ENCODE peak calls at places on chromosomes 12 and 14, in ten cellular contexts. Z, S, J, V, N, M, F, U, P and W are unnamed samples.

GRCh38 chr14:91509083-91509877 is 830 bp downstream of the PPP4R3A start:
- DNase-seq in Z (peak; percentile 34), S (no peak), J (peak; percentile 31), V (peak; percentile 61), N (no peak), M (peak; percentile 44), F (peak; percentile 32), U (peak; percentile 50), P (peak; percentile 55), W (peak; percentile 78)

GRCh38 chr12:57146092-57146491 is 1.3 kb downstream of the LRP1-AS start:
- DNase-seq in Z (no peak), S (no peak), J (no peak), V (no peak), N (no peak), M (no peak), F (no peak), U (no peak), P (no peak), W (no peak)

GRCh38 chr12:80936353-80936641 is 1.4 kb downstream of the LIN7A start:
- DNase-seq in Z (no peak), S (no peak), J (no peak), V (no peak), N (no peak), M (no peak), F (no peak), U (peak; percentile 46), P (no peak), W (no peak)

GRCh38 chr14:83300454-83301064 is 1766.9 kb upstream of the SEL1L start:
- DNase-seq in Z (no peak), S (no peak), J (peak; percentile 49), V (no peak), N (no peak), M (no peak), F (peak; percentile 21), U (no peak), P (no peak), W (no peak)

GRCh38 chr12:32896438-32897275 is at the start of gene PKP2:
- DNase-seq in Z (peak; percentile 58), S (no peak), J (peak; percentile 36), V (peak; percentile 74), N (no peak), M (peak; percentile 92), F (peak; percentile 98), U (peak; percentile 72), P (peak; percentile 69), W (no peak)

GRCh38 chr12:32964981-32965585 is 68.5 kb upstream of the PKP2 start:
- DNase-seq in Z (no peak), S (no peak), J (no peak), V (no peak), N (no peak), M (no peak), F (no peak), U (no peak), P (no peak), W (no peak)

GRCh38 chr14:57889245-57889644 is 23.4 kb upstream of the SLC35F4 start:
- DNase-seq in Z (peak; percentile 64), S (no peak), J (peak; percentile 3), V (peak; percentile 13), N (peak; percentile 70), M (peak; percentile 66), F (peak; percentile 50), U (peak; percentile 61), P (peak; percentile 79), W (no peak)

GRCh38 chr12:95385246-95385645 is 88.7 kb upstream of the METAP2 start:
- DNase-seq in Z (peak; percentile 17), S (peak; percentile 18), J (no peak), V (peak; percentile 29), N (no peak), M (peak; percentile 40), F (peak; percentile 14), U (peak; percentile 26), P (peak; percentile 27), W (no peak)

GRCh38 chr14:32104803-32105202 is 27.7 kb downstream of the ARHGAP5 start:
- DNase-seq in Z (no peak), S (no peak), J (no peak), V (no peak), N (no peak), M (no peak), F (no peak), U (no peak), P (no peak), W (no peak)

GRCh38 chr12:1422604-1423315 is 171.6 kb downstream of the FBXL14 start:
- DNase-seq in Z (no peak), S (no peak), J (no peak), V (no peak), N (no peak), M (no peak), F (no peak), U (no peak), P (no peak), W (no peak)

GRCh38 chr12:82663893-82664292 is 22.8 kb upstream of the TMTC2 start:
- DNase-seq in Z (no peak), S (no peak), J (no peak), V (no peak), N (no peak), M (no peak), F (no peak), U (no peak), P (no peak), W (no peak)

GRCh38 chr14:89327771-89328212 is 89.2 kb downstream of the FOXN3 start:
- DNase-seq in Z (no peak), S (no peak), J (no peak), V (no peak), N (no peak), M (no peak), F (no peak), U (no peak), P (no peak), W (no peak)

DNA sequence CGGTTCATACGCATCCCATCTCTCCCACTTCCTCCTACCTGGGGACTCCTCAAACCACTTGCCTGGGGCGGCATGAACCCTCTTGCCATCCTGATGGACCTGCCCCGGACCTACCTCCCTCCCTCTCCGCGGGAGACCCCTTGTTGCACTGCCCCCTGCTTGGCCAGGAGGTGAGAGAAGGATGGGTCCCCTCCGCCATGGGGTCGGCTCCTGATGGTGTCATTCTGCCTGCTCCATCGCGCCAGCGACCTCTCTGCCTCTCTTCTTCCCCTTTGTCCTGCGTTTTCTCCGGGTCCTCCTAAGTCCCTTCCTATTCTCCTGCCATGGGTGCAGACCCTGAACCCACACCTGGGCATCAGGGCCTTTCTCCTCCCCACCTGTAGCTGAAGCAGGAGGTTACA is 3.6 kb downstream of the WNT1 start:
- DNase-seq in Z (no peak), S (no peak), J (no peak), V (no peak), N (no peak), M (no peak), F (no peak), U (no peak), P (no peak), W (no peak)
- H3K4me3 ChIP-seq in Z (peak overlapping the region; percentile 59), S (no peak overlapping the region), J (no peak overlapping the region), V (no peak overlapping the region), N (no peak overlapping the region), M (no peak overlapping the region), F (no peak overlapping the region), U (no peak overlapping the region), P (no peak overlapping the region), W (peak overlapping the region; percentile 59)

DNA sequence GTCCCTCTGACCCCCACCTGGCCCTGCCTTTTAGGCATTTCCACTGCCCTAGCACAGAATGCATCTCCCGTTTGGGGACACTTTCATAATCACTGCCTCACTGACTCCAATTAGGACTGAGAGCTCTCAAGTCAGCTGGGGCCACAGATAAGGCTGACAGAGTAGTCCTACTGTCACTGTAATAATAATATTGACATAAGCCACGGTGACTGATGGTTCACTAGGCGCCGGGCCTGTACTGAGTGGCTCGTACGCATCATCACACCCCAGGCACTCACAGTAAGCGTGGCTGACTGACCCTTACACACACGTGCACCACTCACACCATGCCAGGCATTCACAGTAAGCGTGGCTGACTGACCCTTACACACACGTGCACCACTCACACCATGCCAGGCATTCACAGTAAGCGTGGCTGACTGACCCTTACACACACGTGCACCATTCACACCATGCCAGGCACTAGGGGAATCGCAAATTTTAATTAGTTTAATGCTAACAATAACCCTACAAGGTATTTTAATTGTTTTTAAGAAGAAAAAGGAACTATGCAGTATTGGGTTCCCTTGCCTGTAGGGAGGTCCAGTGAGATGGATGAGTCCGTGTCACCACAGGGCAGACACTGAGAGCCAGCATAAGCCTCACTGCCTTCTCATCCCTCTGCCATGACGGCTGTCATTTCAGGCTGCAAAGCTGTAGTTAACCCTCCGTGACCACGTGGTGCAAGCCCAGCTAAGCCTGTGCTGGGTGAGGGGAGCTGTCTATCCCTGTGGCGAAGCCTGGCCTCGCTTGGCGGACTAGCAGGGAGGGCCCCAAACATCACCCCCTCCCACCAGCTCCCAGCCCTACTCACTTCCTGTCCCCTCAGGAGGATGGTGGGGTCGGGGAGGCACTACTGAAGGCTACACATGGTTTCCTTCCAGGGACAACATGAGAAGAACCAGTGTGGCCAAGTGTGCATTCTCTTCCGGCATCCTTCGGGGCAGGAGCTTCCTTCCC is 87.9 kb downstream of the CHGA start:
- DNase-seq in Z (no peak), S (no peak), J (no peak), V (no peak), N (peak; percentile 73), M (no peak), F (no peak), U (no peak), P (peak; percentile 61), W (no peak)
- H3K27ac ChIP-seq in Z (peak overlapping the region; percentile 87), S (no peak overlapping the region), J (no peak overlapping the region), V (no peak overlapping the region), N (peak overlapping the region; percentile 82), M (no peak overlapping the region), F (no peak overlapping the region), U (no peak overlapping the region), P (peak overlapping the region; percentile 25), W (no peak overlapping the region)

GRCh38 chr12:4745249-4745648 is 25.0 kb downstream of the GALNT8 start:
- DNase-seq in Z (peak; percentile 59), S (no peak), J (no peak), V (no peak), N (no peak), M (no peak), F (no peak), U (no peak), P (peak; percentile 78), W (no peak)

GRCh38 chr12:4738541-4738940 is 18.3 kb downstream of the GALNT8 start:
- DNase-seq in Z (no peak), S (no peak), J (no peak), V (no peak), N (no peak), M (no peak), F (no peak), U (no peak), P (no peak), W (no peak)

GRCh38 chr12:4742421-4742970 is 22.3 kb downstream of the GALNT8 start:
- DNase-seq in Z (no peak), S (no peak), J (no peak), V (no peak), N (no peak), M (no peak), F (no peak), U (no peak), P (no peak), W (no peak)

GRCh38 chr12:4744709-4745108 is 24.5 kb downstream of the GALNT8 start:
- DNase-seq in Z (no peak), S (no peak), J (no peak), V (no peak), N (no peak), M (no peak), F (no peak), U (no peak), P (no peak), W (no peak)

GRCh38 chr12:4743046-4743445 is 22.8 kb downstream of the GALNT8 start:
- DNase-seq in Z (no peak), S (no peak), J (no peak), V (no peak), N (no peak), M (no peak), F (no peak), U (no peak), P (no peak), W (no peak)
- TF ChIP-seq CTCF in Z (no peak), S (no peak), J (no peak), V (no peak), N (no peak), M (no peak), F (no peak), U (no peak), P (no peak), W (no peak)

GRCh38 chr12:75389061-75389460 is 1.8 kb upstream of the GLIPR1L2 start:
- DNase-seq in Z (no peak), S (no peak), J (peak; percentile 29), V (no peak), N (no peak), M (no peak), F (peak; percentile 62), U (no peak), P (no peak), W (no peak)
- H3K4me3 ChIP-seq in Z (peak overlapping the region; percentile 76), S (no peak overlapping the region), J (no peak overlapping the region), V (no peak overlapping the region), N (no peak overlapping the region), M (no peak overlapping the region), F (peak overlapping the region; percentile 50), U (no peak overlapping the region), P (peak overlapping the region; percentile 74), W (peak overlapping the region; percentile 79)